ENCODE peak calls at places on chromosomes 1 and 21, in four cellular contexts. One of them, this sample, is unnamed. For H3K4me1 and H3K9me3, the result is how much of the 10 kb centered on the place peaks cover.

GRCh38 chr1:82392513-82392912 is 591.8 kb downstream of the ADGRL2 start:
- DNase-seq in small intestine: no peak
- DNase-seq in body of pancreas: no peak
- DNase-seq in CD8-positive, alpha-beta T cell: no peak
- DNase-seq in this sample: no peak

GRCh38 chr1:158506369-158506987 is 34.5 kb downstream of the OR10R2 start:
- DNase-seq in body of pancreas: no peak
- DNase-seq in small intestine: peak
- DNase-seq in CD8-positive, alpha-beta T cell: peak
- DNase-seq in this sample: peak

GRCh38 chr1:167374014-167374413 is 144.3 kb downstream of the CD247 start:
- DNase-seq in body of pancreas: no peak
- DNase-seq in small intestine: no peak
- DNase-seq in CD8-positive, alpha-beta T cell: no peak
- DNase-seq in this sample: no peak

GRCh38 chr1:87450615-87451209 is 122.0 kb downstream of the LMO4 start:
- DNase-seq in CD8-positive, alpha-beta T cell: peak
- DNase-seq in body of pancreas: no peak
- DNase-seq in small intestine: peak
- DNase-seq in this sample: no peak

GRCh38 chr1:246151796-246152434 is 355.2 kb downstream of the SMYD3 start:
- DNase-seq in CD8-positive, alpha-beta T cell: no peak
- DNase-seq in body of pancreas: no peak
- DNase-seq in small intestine: no peak
- DNase-seq in this sample: no peak

GRCh38 chr1:62034790-62035189 is 159.9 kb upstream of the L1TD1 start:
- DNase-seq in body of pancreas: no peak
- DNase-seq in small intestine: no peak
- DNase-seq in CD8-positive, alpha-beta T cell: no peak
- DNase-seq in this sample: no peak

GRCh38 chr1:92362970-92363369 is 64.1 kb downstream of the RPAP2 start:
- DNase-seq in body of pancreas: no peak
- DNase-seq in CD8-positive, alpha-beta T cell: no peak
- DNase-seq in small intestine: no peak
- DNase-seq in this sample: no peak

GRCh38 chr1:22778842-22779520 is 68.3 kb downstream of the EPHB2 start:
- DNase-seq in CD8-positive, alpha-beta T cell: no peak
- DNase-seq in small intestine: no peak
- DNase-seq in body of pancreas: no peak
- DNase-seq in this sample: no peak

GRCh38 chr1:202072211-202072610 is 50.5 kb upstream of the GPR37L1 start:
- DNase-seq in CD8-positive, alpha-beta T cell: no peak
- DNase-seq in body of pancreas: peak
- DNase-seq in small intestine: peak
- DNase-seq in this sample: no peak

GRCh38 chr1:40817791-40818263 is 34.2 kb downstream of the KCNQ4 start:
- DNase-seq in small intestine: no peak
- DNase-seq in CD8-positive, alpha-beta T cell: no peak
- DNase-seq in body of pancreas: no peak
- DNase-seq in this sample: peak

GRCh38 chr1:74570797-74571492 is 58.5 kb upstream of the LRRC53 start:
- DNase-seq in small intestine: no peak
- DNase-seq in CD8-positive, alpha-beta T cell: no peak
- DNase-seq in body of pancreas: no peak
- DNase-seq in this sample: no peak

GRCh38 chr1:206558794-206559660 is 51.7 kb downstream of the RASSF5 start:
- DNase-seq in small intestine: no peak
- DNase-seq in body of pancreas: no peak
- DNase-seq in CD8-positive, alpha-beta T cell: no peak
- DNase-seq in this sample: peak

GRCh38 chr1:35845766-35846165 is 37.2 kb upstream of the AGO1 start:
- DNase-seq in small intestine: no peak
- DNase-seq in CD8-positive, alpha-beta T cell: no peak
- DNase-seq in body of pancreas: no peak
- DNase-seq in this sample: no peak

GRCh38 chr1:234743866-234744581 is 134.0 kb upstream of the IRF2BP2 start:
- DNase-seq in small intestine: no peak
- DNase-seq in CD8-positive, alpha-beta T cell: no peak
- DNase-seq in body of pancreas: no peak
- DNase-seq in this sample: no peak

GRCh38 chr21:46097826-46098286 is at the start of gene COL6A2:
- DNase-seq in CD8-positive, alpha-beta T cell: peak
- DNase-seq in small intestine: peak
- DNase-seq in body of pancreas: peak
- DNase-seq in this sample: peak

GRCh38 chr1:18192974-18193373 is 85.4 kb downstream of the IGSF21 start:
- DNase-seq in body of pancreas: no peak
- DNase-seq in small intestine: no peak
- DNase-seq in CD8-positive, alpha-beta T cell: no peak
- DNase-seq in this sample: no peak

GRCh38 chr1:172321429-172321828 is 99.1 kb upstream of the C1orf105 start:
- DNase-seq in CD8-positive, alpha-beta T cell: no peak
- DNase-seq in small intestine: no peak
- DNase-seq in body of pancreas: no peak
- DNase-seq in this sample: no peak

GRCh38 chr1:10904396-10905358 is 107.8 kb upstream of the TARDBP start:
- DNase-seq in CD8-positive, alpha-beta T cell: peak
- DNase-seq in small intestine: no peak
- DNase-seq in body of pancreas: no peak
- DNase-seq in this sample: no peak

GRCh38 chr1:32992489-32993214 is 28.0 kb upstream of the RNF19B start:
- DNase-seq in body of pancreas: peak
- DNase-seq in CD8-positive, alpha-beta T cell: peak
- DNase-seq in small intestine: peak
- DNase-seq in this sample: no peak

GRCh38 chr1:207050428-207050767 is 610 bp downstream of the YOD1 start:
- DNase-seq in CD8-positive, alpha-beta T cell: no peak
- DNase-seq in small intestine: no peak
- DNase-seq in body of pancreas: no peak
- DNase-seq in this sample: no peak

GRCh38 chr1:164588388-164589341 is 29.7 kb downstream of the PBX1 start:
- DNase-seq in small intestine: no peak
- DNase-seq in body of pancreas: no peak
- DNase-seq in CD8-positive, alpha-beta T cell: no peak
- DNase-seq in this sample: no peak

GRCh38 chr1:29686012-29686930 is 449.9 kb downstream of the PTPRU start:
- DNase-seq in small intestine: no peak
- DNase-seq in body of pancreas: no peak
- DNase-seq in CD8-positive, alpha-beta T cell: no peak
- DNase-seq in this sample: no peak

GRCh38 chr1:99969260-99969728 is 502 bp upstream of the SLC35A3 start:
- DNase-seq in small intestine: peak
- DNase-seq in CD8-positive, alpha-beta T cell: no peak
- DNase-seq in body of pancreas: no peak
- DNase-seq in this sample: no peak

GRCh38 chr1:223161321-223161720 is 18.3 kb upstream of the TLR5 start:
- DNase-seq in body of pancreas: no peak
- DNase-seq in CD8-positive, alpha-beta T cell: no peak
- DNase-seq in small intestine: no peak
- DNase-seq in this sample: no peak

GRCh38 chr1:242454262-242455051 is 70.0 kb downstream of the PLD5 start:
- DNase-seq in body of pancreas: no peak
- DNase-seq in small intestine: peak
- DNase-seq in CD8-positive, alpha-beta T cell: no peak
- DNase-seq in this sample: no peak

GRCh38 chr1:47224676-47225399 is 7.2 kb downstream of the TAL1 start:
- DNase-seq in small intestine: no peak
- DNase-seq in body of pancreas: no peak
- DNase-seq in CD8-positive, alpha-beta T cell: no peak
- DNase-seq in this sample: no peak

GRCh38 chr1:13583964-13584791 is 546 bp downstream of the PDPN start:
- DNase-seq in body of pancreas: no peak
- DNase-seq in small intestine: no peak
- DNase-seq in CD8-positive, alpha-beta T cell: no peak
- DNase-seq in this sample: no peak

DNA sequence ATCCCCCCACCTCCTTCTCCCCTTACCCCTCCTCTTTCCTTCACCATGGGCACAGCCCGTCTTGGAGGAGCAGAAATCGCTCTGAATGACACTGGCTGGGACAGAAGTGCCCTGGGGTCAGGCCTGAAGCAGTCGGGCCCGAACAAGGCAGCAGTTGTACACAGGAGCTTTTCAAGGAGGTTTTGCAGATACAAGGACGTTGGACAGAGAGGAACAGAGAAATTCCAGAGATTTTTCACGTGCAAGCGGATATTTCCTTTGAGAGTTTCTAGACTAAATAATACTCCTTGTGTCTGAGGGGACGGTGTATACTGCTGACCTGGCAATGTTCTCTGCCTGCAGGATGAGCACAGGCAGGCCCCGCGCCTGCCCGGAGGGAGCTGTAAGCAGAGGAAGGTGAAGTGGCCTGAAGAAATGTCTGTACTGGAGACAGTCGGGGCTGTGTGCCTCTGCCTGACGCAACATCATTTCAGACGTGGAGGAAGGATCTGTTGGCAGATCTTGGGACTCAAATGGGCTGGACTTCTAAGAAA is 95.3 kb upstream of the SLC25A33 start:
- DNase-seq in body of pancreas: no peak
- DNase-seq in CD8-positive, alpha-beta T cell: no peak
- DNase-seq in small intestine: no peak
- DNase-seq in this sample: no peak
- H3K4me1 ChIP-seq in body of pancreas: half or more
- H3K4me1 ChIP-seq in CD8-positive, alpha-beta T cell: under half
- H3K4me1 ChIP-seq in small intestine: under half
- H3K4me1 ChIP-seq in this sample: under half

DNA sequence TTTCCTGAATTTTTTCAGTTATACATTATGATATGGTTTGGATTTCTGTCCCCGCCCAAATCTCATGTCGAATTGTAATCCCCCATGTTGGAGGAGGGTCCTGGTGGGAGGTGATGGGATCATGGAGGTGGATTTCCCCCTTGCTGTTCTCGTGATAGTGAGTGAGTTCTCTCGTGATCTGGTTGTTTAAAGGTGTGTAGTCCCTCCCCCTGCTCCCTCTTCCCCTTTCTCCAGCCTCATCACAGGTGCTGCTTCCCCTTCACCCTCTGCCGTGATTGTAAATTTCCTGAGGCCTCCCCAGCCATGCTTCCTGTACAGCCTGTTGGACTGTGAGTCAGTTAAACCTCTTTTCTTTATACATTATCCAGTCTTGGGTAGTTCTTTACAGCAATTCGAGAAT is 93.2 kb upstream of the HNRNPU start:
- DNase-seq in CD8-positive, alpha-beta T cell: no peak
- DNase-seq in small intestine: no peak
- DNase-seq in body of pancreas: no peak
- DNase-seq in this sample: no peak
- H3K27ac ChIP-seq in CD8-positive, alpha-beta T cell: no peak
- H3K27ac ChIP-seq in small intestine: no peak
- H3K27ac ChIP-seq in body of pancreas: no peak
- H3K27ac ChIP-seq in this sample: no peak

GRCh38 chr1:183259886-183260285 is 73.8 kb downstream of the LAMC2 start:
- DNase-seq in small intestine: no peak
- DNase-seq in body of pancreas: no peak
- DNase-seq in CD8-positive, alpha-beta T cell: no peak
- DNase-seq in this sample: no peak

GRCh38 chr1:183267646-183268431 is 81.8 kb downstream of the LAMC2 start:
- DNase-seq in small intestine: no peak
- DNase-seq in body of pancreas: no peak
- DNase-seq in CD8-positive, alpha-beta T cell: no peak
- DNase-seq in this sample: no peak

GRCh38 chr1:183262628-183263220 is 76.7 kb downstream of the LAMC2 start:
- DNase-seq in small intestine: no peak
- DNase-seq in CD8-positive, alpha-beta T cell: no peak
- DNase-seq in body of pancreas: no peak
- DNase-seq in this sample: no peak

GRCh38 chr1:183264132-183264531 is 78.1 kb downstream of the LAMC2 start:
- DNase-seq in CD8-positive, alpha-beta T cell: no peak
- DNase-seq in body of pancreas: no peak
- DNase-seq in small intestine: no peak
- DNase-seq in this sample: no peak
- H3K9me3 ChIP-seq in CD8-positive, alpha-beta T cell: under half
- H3K9me3 ChIP-seq in body of pancreas: under half
- H3K9me3 ChIP-seq in small intestine: under half
- H3K9me3 ChIP-seq in this sample: under half

GRCh38 chr1:26162220-26162703 is 3.4 kb downstream of the FAM110D start:
- DNase-seq in small intestine: no peak
- DNase-seq in body of pancreas: no peak
- DNase-seq in CD8-positive, alpha-beta T cell: no peak
- DNase-seq in this sample: no peak
- H3K4me1 ChIP-seq in small intestine: under half
- H3K4me1 ChIP-seq in body of pancreas: under half
- H3K4me1 ChIP-seq in CD8-positive, alpha-beta T cell: under half
- H3K4me1 ChIP-seq in this sample: under half

GRCh38 chr1:25701030-25701785 is 84.6 kb downstream of the MAN1C1 start:
- DNase-seq in CD8-positive, alpha-beta T cell: no peak
- DNase-seq in body of pancreas: no peak
- DNase-seq in small intestine: no peak
- DNase-seq in this sample: no peak
- H3K27ac ChIP-seq in CD8-positive, alpha-beta T cell: no peak
- H3K27ac ChIP-seq in body of pancreas: no peak
- H3K27ac ChIP-seq in small intestine: no peak
- H3K27ac ChIP-seq in this sample: no peak